ENCODE peak calls at places on chromosomes 4 and X, in ten cellular contexts. S is iPS-NIHi11, F is AG08395, I is GM20000, B is activated T-cell treated with anti-CD3 and anti-CD28 coated beads for 1 hour, Z is memory B cell, T is upper lobe of right lung, O is mesenchymal stem cell, A is anterior cingulate cortex, D is PC-3. L is an unnamed sample.

GRCh38 chrX:151762802-151763201 is 28.3 kb downstream of the CNGA2 start:
- DNase-seq in F (no peak), O (no peak), D (no peak), T (no peak), A (no peak), Z (no peak), I (no peak), B (no peak), S (no peak), L (no peak)

GRCh38 chr4:120801171-120801758 is 121.3 kb downstream of the PRDM5 start:
- DNase-seq in I (no peak), T (no peak), Z (no peak), B (no peak), D (no peak), A (no peak), S (no peak), O (peak), F (peak), L (no peak)

GRCh38 chr4:102344520-102344954 is 745 bp downstream of the SLC39A8 start:
- DNase-seq in T (peak), B (peak), F (peak), Z (peak), A (peak), I (peak), S (peak), O (peak), D (peak), L (no peak)

GRCh38 chr4:21596521-21596920 is 352.1 kb downstream of the KCNIP4 start:
- DNase-seq in A (no peak), F (no peak), T (no peak), D (no peak), B (no peak), Z (no peak), I (no peak), O (no peak), S (no peak), L (no peak)

GRCh38 chr4:102076622-102077021 is 268.7 kb downstream of the SLC39A8 start:
- DNase-seq in S (no peak), Z (no peak), I (no peak), O (peak), D (peak), T (no peak), F (no peak), B (no peak), A (no peak), L (no peak)

GRCh38 chr4:132334081-132334480 is 815.0 kb upstream of the PCDH10 start:
- DNase-seq in T (no peak), Z (no peak), S (no peak), F (no peak), B (no peak), O (no peak), A (no peak), I (no peak), D (no peak), L (no peak)

GRCh38 chr4:37648084-37648817 is 37.9 kb downstream of the RELL1 start:
- DNase-seq in I (no peak), D (peak), T (peak), S (peak), Z (no peak), A (no peak), F (peak), O (peak), B (no peak), L (peak)

GRCh38 chr4:184392748-184393334 is 81.5 kb downstream of the IRF2 start:
- DNase-seq in S (no peak), O (no peak), B (no peak), I (no peak), T (no peak), Z (no peak), A (no peak), F (peak), D (no peak), L (no peak)

GRCh38 chrX:110722135-110722534 is 73.5 kb downstream of the CHRDL1 start:
- DNase-seq in T (no peak), A (no peak), B (no peak), I (no peak), F (no peak), Z (no peak), O (no peak), S (no peak), D (no peak), L (no peak)

L was measured in glomerular endothelial cell.